ENCODE peak calls at places on chromosomes 16 and 17, in eight cellular contexts. One of them, this sample, is unnamed.

GRCh38 chr17:2368383-2368782 is 31.1 kb downstream of the SGSM2 start:
- DNase-seq in naive thymus-derived CD4-positive, alpha-beta T cell: no peak
- DNase-seq in left lobe of liver: no peak
- DNase-seq in mesendoderm: no peak
- DNase-seq in Right ventricle myocardium superior: no peak
- DNase-seq in pons: no peak
- DNase-seq in cardiac fibroblast: no peak
- DNase-seq in iris pigment epithelial cell: no peak
- DNase-seq in this sample: no peak

GRCh38 chr17:12040478-12040877 is 19.8 kb downstream of the MAP2K4 start:
- DNase-seq in naive thymus-derived CD4-positive, alpha-beta T cell: no peak
- DNase-seq in left lobe of liver: no peak
- DNase-seq in mesendoderm: no peak
- DNase-seq in Right ventricle myocardium superior: no peak
- DNase-seq in pons: no peak
- DNase-seq in cardiac fibroblast: no peak
- DNase-seq in iris pigment epithelial cell: no peak
- DNase-seq in this sample: no peak

GRCh38 chr16:68090526-68090925 is 5.4 kb downstream of the NFATC3 start:
- DNase-seq in naive thymus-derived CD4-positive, alpha-beta T cell: no peak
- DNase-seq in left lobe of liver: no peak
- DNase-seq in mesendoderm: no peak
- DNase-seq in Right ventricle myocardium superior: no peak
- DNase-seq in pons: no peak
- DNase-seq in cardiac fibroblast: no peak
- DNase-seq in iris pigment epithelial cell: no peak
- DNase-seq in this sample: no peak

GRCh38 chr17:57243171-57243622 is 13.1 kb upstream of the MSI2 start:
- DNase-seq in naive thymus-derived CD4-positive, alpha-beta T cell: peak; percentile 78
- DNase-seq in left lobe of liver: peak; percentile 71
- DNase-seq in mesendoderm: peak; percentile 71
- DNase-seq in Right ventricle myocardium superior: peak; percentile 74
- DNase-seq in pons: peak; percentile 59
- DNase-seq in cardiac fibroblast: peak; percentile 77
- DNase-seq in iris pigment epithelial cell: peak; percentile 60
- DNase-seq in this sample: peak; percentile 71

GRCh38 chr16:2388139-2388874 is 40.9 kb upstream of the CCNF start:
- DNase-seq in naive thymus-derived CD4-positive, alpha-beta T cell: no peak
- DNase-seq in left lobe of liver: no peak
- DNase-seq in mesendoderm: no peak
- DNase-seq in Right ventricle myocardium superior: no peak
- DNase-seq in pons: no peak
- DNase-seq in cardiac fibroblast: no peak
- DNase-seq in iris pigment epithelial cell: no peak
- DNase-seq in this sample: no peak

GRCh38 chr16:8594149-8594666 is 3.9 kb upstream of the TMEM114 start:
- DNase-seq in naive thymus-derived CD4-positive, alpha-beta T cell: no peak
- DNase-seq in left lobe of liver: no peak
- DNase-seq in mesendoderm: no peak
- DNase-seq in Right ventricle myocardium superior: no peak
- DNase-seq in pons: no peak
- DNase-seq in cardiac fibroblast: no peak
- DNase-seq in iris pigment epithelial cell: no peak
- DNase-seq in this sample: no peak

GRCh38 chr17:16304832-16305231 is 48.4 kb downstream of the CENPV start:
- DNase-seq in naive thymus-derived CD4-positive, alpha-beta T cell: peak; percentile 18
- DNase-seq in left lobe of liver: no peak
- DNase-seq in mesendoderm: peak; percentile 75
- DNase-seq in Right ventricle myocardium superior: no peak
- DNase-seq in pons: no peak
- DNase-seq in cardiac fibroblast: peak; percentile 53
- DNase-seq in iris pigment epithelial cell: peak; percentile 45
- DNase-seq in this sample: no peak

GRCh38 chr16:72285324-72285723 is 113.4 kb upstream of the PMFBP1 start:
- DNase-seq in naive thymus-derived CD4-positive, alpha-beta T cell: no peak
- DNase-seq in left lobe of liver: no peak
- DNase-seq in mesendoderm: no peak
- DNase-seq in Right ventricle myocardium superior: no peak
- DNase-seq in pons: no peak
- DNase-seq in cardiac fibroblast: no peak
- DNase-seq in iris pigment epithelial cell: no peak
- DNase-seq in this sample: no peak

GRCh38 chr17:44113382-44113781 is 10.1 kb downstream of the HDAC5 start:
- DNase-seq in naive thymus-derived CD4-positive, alpha-beta T cell: no peak
- DNase-seq in left lobe of liver: no peak
- DNase-seq in mesendoderm: no peak
- DNase-seq in Right ventricle myocardium superior: no peak
- DNase-seq in pons: no peak
- DNase-seq in cardiac fibroblast: no peak
- DNase-seq in iris pigment epithelial cell: no peak
- DNase-seq in this sample: no peak

GRCh38 chr16:79632289-79632688 is 31.8 kb upstream of the MAF start:
- DNase-seq in naive thymus-derived CD4-positive, alpha-beta T cell: no peak
- DNase-seq in left lobe of liver: no peak
- DNase-seq in mesendoderm: peak; percentile 44
- DNase-seq in Right ventricle myocardium superior: no peak
- DNase-seq in pons: no peak
- DNase-seq in cardiac fibroblast: no peak
- DNase-seq in iris pigment epithelial cell: no peak
- DNase-seq in this sample: no peak

GRCh38 chr16:72125635-72126428 is 32.2 kb downstream of the DHX38 start:
- DNase-seq in naive thymus-derived CD4-positive, alpha-beta T cell: no peak
- DNase-seq in left lobe of liver: no peak
- DNase-seq in mesendoderm: peak; percentile 19
- DNase-seq in Right ventricle myocardium superior: no peak
- DNase-seq in pons: peak; percentile 22
- DNase-seq in cardiac fibroblast: no peak
- DNase-seq in iris pigment epithelial cell: no peak
- DNase-seq in this sample: no peak

GRCh38 chr17:36463916-36464764 is 22.3 kb upstream of the ZNHIT3 start:
- DNase-seq in naive thymus-derived CD4-positive, alpha-beta T cell: peak; percentile 29
- DNase-seq in left lobe of liver: no peak
- DNase-seq in mesendoderm: peak; percentile 97
- DNase-seq in Right ventricle myocardium superior: peak; percentile 64
- DNase-seq in pons: no peak
- DNase-seq in cardiac fibroblast: peak; percentile 79
- DNase-seq in iris pigment epithelial cell: peak; percentile 86
- DNase-seq in this sample: peak; percentile 70

GRCh38 chr17:34146440-34147043 is 108.5 kb upstream of the CCL2 start:
- DNase-seq in naive thymus-derived CD4-positive, alpha-beta T cell: peak; percentile 23
- DNase-seq in left lobe of liver: peak; percentile 73
- DNase-seq in mesendoderm: peak; percentile 82
- DNase-seq in Right ventricle myocardium superior: peak; percentile 53
- DNase-seq in pons: peak; percentile 7
- DNase-seq in cardiac fibroblast: no peak
- DNase-seq in iris pigment epithelial cell: peak; percentile 3
- DNase-seq in this sample: peak; percentile 69

GRCh38 chr17:28567604-28568003 is 3.7 kb downstream of the PIGS start:
- DNase-seq in naive thymus-derived CD4-positive, alpha-beta T cell: no peak
- DNase-seq in left lobe of liver: no peak
- DNase-seq in mesendoderm: no peak
- DNase-seq in Right ventricle myocardium superior: no peak
- DNase-seq in pons: peak; percentile 44
- DNase-seq in cardiac fibroblast: no peak
- DNase-seq in iris pigment epithelial cell: no peak
- DNase-seq in this sample: no peak

GRCh38 chr17:78114831-78115723 is 13.5 kb downstream of the TMC6 start:
- DNase-seq in naive thymus-derived CD4-positive, alpha-beta T cell: no peak
- DNase-seq in left lobe of liver: no peak
- DNase-seq in mesendoderm: no peak
- DNase-seq in Right ventricle myocardium superior: peak; percentile 74
- DNase-seq in pons: peak; percentile 97
- DNase-seq in cardiac fibroblast: no peak
- DNase-seq in iris pigment epithelial cell: no peak
- DNase-seq in this sample: peak; percentile 83

GRCh38 chr17:51035436-51035835 is 85.2 kb downstream of the SPAG9 start:
- DNase-seq in naive thymus-derived CD4-positive, alpha-beta T cell: no peak
- DNase-seq in left lobe of liver: no peak
- DNase-seq in mesendoderm: peak; percentile 83
- DNase-seq in Right ventricle myocardium superior: no peak
- DNase-seq in pons: peak; percentile 98
- DNase-seq in cardiac fibroblast: peak; percentile 95
- DNase-seq in iris pigment epithelial cell: peak; percentile 98
- DNase-seq in this sample: no peak

GRCh38 chr16:68408967-68409366 is 39.3 kb downstream of the SMPD3 start:
- DNase-seq in naive thymus-derived CD4-positive, alpha-beta T cell: no peak
- DNase-seq in left lobe of liver: no peak
- DNase-seq in mesendoderm: peak; percentile 71
- DNase-seq in Right ventricle myocardium superior: no peak
- DNase-seq in pons: no peak
- DNase-seq in cardiac fibroblast: no peak
- DNase-seq in iris pigment epithelial cell: no peak
- DNase-seq in this sample: no peak

GRCh38 chr16:54933281-54934150 is 2.9 kb downstream of the IRX5 start:
- DNase-seq in naive thymus-derived CD4-positive, alpha-beta T cell: no peak
- DNase-seq in left lobe of liver: no peak
- DNase-seq in mesendoderm: peak; percentile 18
- DNase-seq in Right ventricle myocardium superior: no peak
- DNase-seq in pons: no peak
- DNase-seq in cardiac fibroblast: no peak
- DNase-seq in iris pigment epithelial cell: no peak
- DNase-seq in this sample: peak; percentile 31

GRCh38 chr17:50893183-50893993 is 27.2 kb upstream of the TOB1 start:
- DNase-seq in naive thymus-derived CD4-positive, alpha-beta T cell: no peak
- DNase-seq in left lobe of liver: no peak
- DNase-seq in mesendoderm: no peak
- DNase-seq in Right ventricle myocardium superior: peak; percentile 35
- DNase-seq in pons: peak; percentile 94
- DNase-seq in cardiac fibroblast: peak; percentile 57
- DNase-seq in iris pigment epithelial cell: peak; percentile 9
- DNase-seq in this sample: no peak

GRCh38 chr16:54651851-54652770 is 278.6 kb upstream of the IRX5 start:
- DNase-seq in naive thymus-derived CD4-positive, alpha-beta T cell: no peak
- DNase-seq in left lobe of liver: no peak
- DNase-seq in mesendoderm: no peak
- DNase-seq in Right ventricle myocardium superior: no peak
- DNase-seq in pons: no peak
- DNase-seq in cardiac fibroblast: no peak
- DNase-seq in iris pigment epithelial cell: no peak
- DNase-seq in this sample: no peak

GRCh38 chr17:36849871-36850348 is 87.4 kb upstream of the LHX1 start:
- DNase-seq in naive thymus-derived CD4-positive, alpha-beta T cell: no peak
- DNase-seq in left lobe of liver: no peak
- DNase-seq in mesendoderm: peak; percentile 97
- DNase-seq in Right ventricle myocardium superior: no peak
- DNase-seq in pons: no peak
- DNase-seq in cardiac fibroblast: peak; percentile 72
- DNase-seq in iris pigment epithelial cell: peak; percentile 85
- DNase-seq in this sample: no peak

GRCh38 chr17:41777157-41777578 is 9.3 kb downstream of the JUP start:
- DNase-seq in naive thymus-derived CD4-positive, alpha-beta T cell: no peak
- DNase-seq in left lobe of liver: peak; percentile 65
- DNase-seq in mesendoderm: peak; percentile 79
- DNase-seq in Right ventricle myocardium superior: peak; percentile 83
- DNase-seq in pons: no peak
- DNase-seq in cardiac fibroblast: no peak
- DNase-seq in iris pigment epithelial cell: peak; percentile 41
- DNase-seq in this sample: peak; percentile 86

GRCh38 chr17:62625184-62625869 is 2.1 kb upstream of the MRC2 start:
- DNase-seq in naive thymus-derived CD4-positive, alpha-beta T cell: no peak
- DNase-seq in left lobe of liver: no peak
- DNase-seq in mesendoderm: no peak
- DNase-seq in Right ventricle myocardium superior: no peak
- DNase-seq in pons: no peak
- DNase-seq in cardiac fibroblast: no peak
- DNase-seq in iris pigment epithelial cell: no peak
- DNase-seq in this sample: no peak

GRCh38 chr17:37131064-37131463 is 182.3 kb downstream of the AATF start:
- DNase-seq in naive thymus-derived CD4-positive, alpha-beta T cell: no peak
- DNase-seq in left lobe of liver: no peak
- DNase-seq in mesendoderm: no peak
- DNase-seq in Right ventricle myocardium superior: no peak
- DNase-seq in pons: no peak
- DNase-seq in cardiac fibroblast: peak; percentile 39
- DNase-seq in iris pigment epithelial cell: no peak
- DNase-seq in this sample: no peak

GRCh38 chr16:56512025-56512424 is 7.8 kb downstream of the BBS2 start:
- DNase-seq in naive thymus-derived CD4-positive, alpha-beta T cell: no peak
- DNase-seq in left lobe of liver: no peak
- DNase-seq in mesendoderm: no peak
- DNase-seq in Right ventricle myocardium superior: no peak
- DNase-seq in pons: no peak
- DNase-seq in cardiac fibroblast: no peak
- DNase-seq in iris pigment epithelial cell: no peak
- DNase-seq in this sample: no peak

GRCh38 chr16:50635505-50636392 is 45.4 kb downstream of the SNX20 start:
- DNase-seq in naive thymus-derived CD4-positive, alpha-beta T cell: no peak
- DNase-seq in left lobe of liver: no peak
- DNase-seq in mesendoderm: peak; percentile 63
- DNase-seq in Right ventricle myocardium superior: no peak
- DNase-seq in pons: no peak
- DNase-seq in cardiac fibroblast: no peak
- DNase-seq in iris pigment epithelial cell: no peak
- DNase-seq in this sample: no peak

GRCh38 chr16:87337247-87337646 is 20.1 kb upstream of the C16orf95 start:
- DNase-seq in naive thymus-derived CD4-positive, alpha-beta T cell: no peak
- DNase-seq in left lobe of liver: no peak
- DNase-seq in mesendoderm: no peak
- DNase-seq in Right ventricle myocardium superior: peak; percentile 17
- DNase-seq in pons: no peak
- DNase-seq in cardiac fibroblast: no peak
- DNase-seq in iris pigment epithelial cell: no peak
- DNase-seq in this sample: peak; percentile 14

GRCh38 chr17:9912146-9913099 is 7.4 kb upstream of the RCVRN start:
- DNase-seq in naive thymus-derived CD4-positive, alpha-beta T cell: no peak
- DNase-seq in left lobe of liver: no peak
- DNase-seq in mesendoderm: no peak
- DNase-seq in Right ventricle myocardium superior: no peak
- DNase-seq in pons: no peak
- DNase-seq in cardiac fibroblast: no peak
- DNase-seq in iris pigment epithelial cell: no peak
- DNase-seq in this sample: no peak

GRCh38 chr17:5561736-5562135 is 22.6 kb downstream of the NLRP1 start:
- DNase-seq in naive thymus-derived CD4-positive, alpha-beta T cell: no peak
- DNase-seq in left lobe of liver: no peak
- DNase-seq in mesendoderm: no peak
- DNase-seq in Right ventricle myocardium superior: no peak
- DNase-seq in pons: no peak
- DNase-seq in cardiac fibroblast: no peak
- DNase-seq in iris pigment epithelial cell: no peak
- DNase-seq in this sample: no peak

This sample was measured in left ventricle myocardium superior.